ENCODE peak calls at places on chromosome 10, in four cellular contexts. Q, L, F and E are unnamed samples.

GRCh38 chr10:71206911-71207310 is 5.5 kb upstream of the UNC5B start:
- DNase-seq in Q (no peak), L (no peak), F (no peak), E (no peak)

GRCh38 chr10:48215148-48215982 is 59.1 kb downstream of the FRMPD2 start:
- DNase-seq in Q (peak), L (peak), F (peak), E (no peak)

GRCh38 chr10:8460626-8461025 is 406.1 kb downstream of the GATA3 start:
- DNase-seq in Q (no peak), L (no peak), F (no peak), E (no peak)

GRCh38 chr10:119401671-119402395 is 140.7 kb downstream of the RGS10 start:
- DNase-seq in Q (peak), L (peak), F (no peak), E (no peak)

GRCh38 chr10:100806356-100806645 is 60.9 kb downstream of the PAX2 start:
- DNase-seq in Q (no peak), L (no peak), F (no peak), E (no peak)

GRCh38 chr10:96415896-96416554 is 57.2 kb upstream of the OPALIN start:
- DNase-seq in Q (no peak), L (no peak), F (no peak), E (no peak)

GRCh38 chr10:48439581-48440041 is 133.1 kb downstream of the MAPK8 start:
- DNase-seq in Q (no peak), L (peak), F (no peak), E (no peak)

GRCh38 chr10:73876566-73876965 is 2.2 kb upstream of the CAMK2G start:
- DNase-seq in Q (no peak), L (no peak), F (no peak), E (no peak)

GRCh38 chr10:71319042-71319799 is at the start of gene SLC29A3:
- DNase-seq in Q (peak), L (peak), F (no peak), E (no peak)

GRCh38 chr10:26890956-26891355 is 30.2 kb upstream of the ABI1 start:
- DNase-seq in Q (peak), L (peak), F (no peak), E (peak)

GRCh38 chr10:61902448-61903183 is 1.1 kb downstream of the ARID5B start:
- DNase-seq in Q (peak), L (peak), F (no peak), E (no peak)

GRCh38 chr10:4770766-4771553 is 55.0 kb upstream of the AKR1E2 start:
- DNase-seq in Q (peak), L (peak), F (no peak), E (no peak)

DNA sequence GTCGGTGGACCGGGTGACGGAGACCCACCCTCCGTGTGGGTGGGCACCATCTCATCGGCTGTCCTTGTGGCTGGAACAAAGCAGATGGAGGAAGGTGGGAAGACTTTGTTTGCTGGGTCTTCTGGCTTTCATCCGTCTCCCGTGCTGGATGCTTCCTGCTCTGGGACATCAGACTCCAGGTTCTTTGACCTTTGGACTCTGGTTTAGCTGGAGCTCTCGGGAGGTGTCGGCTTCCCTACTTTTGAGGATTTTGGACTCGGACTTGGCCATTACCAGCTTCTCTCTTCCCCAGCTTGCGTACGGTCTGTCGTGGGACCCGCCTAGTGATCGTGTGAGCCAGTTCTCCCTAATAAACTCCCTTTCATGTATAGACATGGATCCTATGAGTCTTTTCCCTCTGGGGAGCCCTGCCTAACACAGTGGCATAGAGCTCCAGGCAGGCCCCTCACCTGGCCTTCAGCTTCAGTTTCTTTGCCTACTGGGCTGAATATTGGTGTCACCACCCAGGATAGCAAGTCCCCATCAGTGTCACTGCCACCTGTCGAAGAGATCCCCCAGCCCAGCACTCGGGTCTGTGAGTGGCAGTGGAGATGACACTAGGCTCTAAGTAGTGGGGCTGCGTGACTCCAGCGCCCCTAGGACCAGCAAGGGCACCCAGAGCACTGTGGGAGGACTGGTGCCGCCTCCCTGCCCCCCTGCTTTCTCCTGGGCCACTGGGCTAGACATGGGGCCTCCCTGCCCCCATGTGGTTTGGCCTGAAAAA is 135.5 kb downstream of the LHPP start:
- DNase-seq in Q (no peak), L (no peak), F (no peak), E (no peak)
- H3K9ac ChIP-seq in Q (no peak), L (no peak), F (no peak), E (no peak)

GRCh38 chr10:124447741-124448466 is 1.9 kb downstream of the NKX1-2 start:
- DNase-seq in Q (no peak), L (no peak), F (no peak), E (no peak)
- TF ChIP-seq EZH2 in Q (no peak), L (peak), F (no peak), E (no peak)

DNA sequence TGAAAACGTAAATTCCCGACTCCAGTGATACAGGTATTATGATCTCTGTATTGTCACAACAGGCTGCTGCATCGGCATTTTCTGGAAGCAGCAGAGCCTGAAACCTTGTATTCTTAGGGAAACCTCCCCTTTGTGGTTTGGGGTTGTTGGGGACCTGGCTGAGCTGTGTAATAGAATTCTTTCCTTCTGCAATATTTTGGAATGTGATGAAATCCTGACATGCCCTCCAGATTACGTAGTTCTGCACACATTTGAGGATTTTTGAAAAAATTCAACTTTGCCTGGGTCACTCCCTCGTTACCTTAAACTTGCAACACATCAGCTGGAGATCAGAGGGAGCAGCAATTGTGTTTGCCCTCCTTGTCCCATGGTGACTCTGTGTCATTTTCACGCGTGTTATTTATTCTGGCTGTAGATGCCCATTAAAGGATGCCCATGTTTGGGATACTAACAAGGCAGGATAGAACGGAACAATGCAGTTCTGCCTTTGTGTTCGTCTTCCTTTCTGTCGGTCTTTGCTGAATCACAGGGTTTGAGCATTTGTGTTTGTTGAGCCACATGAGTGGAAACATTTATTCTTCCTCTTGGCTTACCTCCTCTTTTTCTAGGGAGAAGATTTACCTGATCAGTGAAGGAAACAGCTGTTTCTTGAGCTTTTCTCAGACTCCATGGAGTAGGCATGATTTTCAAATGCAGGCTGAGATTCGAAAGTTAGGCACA is 181.7 kb downstream of the TCF7L2 start:
- DNase-seq in Q (no peak), L (peak), F (no peak), E (no peak)
- H3K9ac ChIP-seq in Q (no peak), L (no peak), F (no peak), E (no peak)

GRCh38 chr10:105837951-105838350 is 1196.9 kb downstream of the SORCS3 start:
- DNase-seq in Q (no peak), L (peak), F (peak), E (no peak)
- TF ChIP-seq EZH2 in Q (no peak), L (no peak), F (no peak), E (no peak)

GRCh38 chr10:32963102-32963501 is 5.1 kb upstream of the ITGB1 start:
- DNase-seq in Q (no peak), L (peak), F (no peak), E (no peak)
- H3K9ac ChIP-seq in Q (peak), L (no peak), F (no peak), E (no peak)

DNA sequence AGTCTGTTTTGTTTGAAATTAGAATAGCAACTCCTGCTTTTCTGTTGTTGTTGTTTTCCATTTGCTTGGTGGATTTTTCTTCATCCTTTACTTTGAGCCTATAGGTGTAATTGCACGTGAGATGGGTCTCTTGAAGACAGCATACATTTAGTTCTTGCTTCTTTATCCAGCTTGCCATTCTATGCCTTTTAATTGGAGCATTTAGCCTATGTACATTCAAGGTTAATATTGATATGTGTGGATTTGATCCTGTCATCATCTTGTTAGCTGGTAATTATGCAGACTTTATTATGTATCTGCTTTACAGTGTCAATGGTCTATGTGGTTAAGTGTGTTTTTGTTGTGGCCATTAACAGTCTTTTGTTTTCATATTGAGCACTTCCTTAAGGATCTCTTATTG is 708.9 kb upstream of the ANKRD30A start:
- DNase-seq in Q (no peak), L (no peak), F (no peak), E (no peak)
- TF ChIP-seq EZH2 in Q (no peak), L (no peak), F (no peak), E (no peak)

DNA sequence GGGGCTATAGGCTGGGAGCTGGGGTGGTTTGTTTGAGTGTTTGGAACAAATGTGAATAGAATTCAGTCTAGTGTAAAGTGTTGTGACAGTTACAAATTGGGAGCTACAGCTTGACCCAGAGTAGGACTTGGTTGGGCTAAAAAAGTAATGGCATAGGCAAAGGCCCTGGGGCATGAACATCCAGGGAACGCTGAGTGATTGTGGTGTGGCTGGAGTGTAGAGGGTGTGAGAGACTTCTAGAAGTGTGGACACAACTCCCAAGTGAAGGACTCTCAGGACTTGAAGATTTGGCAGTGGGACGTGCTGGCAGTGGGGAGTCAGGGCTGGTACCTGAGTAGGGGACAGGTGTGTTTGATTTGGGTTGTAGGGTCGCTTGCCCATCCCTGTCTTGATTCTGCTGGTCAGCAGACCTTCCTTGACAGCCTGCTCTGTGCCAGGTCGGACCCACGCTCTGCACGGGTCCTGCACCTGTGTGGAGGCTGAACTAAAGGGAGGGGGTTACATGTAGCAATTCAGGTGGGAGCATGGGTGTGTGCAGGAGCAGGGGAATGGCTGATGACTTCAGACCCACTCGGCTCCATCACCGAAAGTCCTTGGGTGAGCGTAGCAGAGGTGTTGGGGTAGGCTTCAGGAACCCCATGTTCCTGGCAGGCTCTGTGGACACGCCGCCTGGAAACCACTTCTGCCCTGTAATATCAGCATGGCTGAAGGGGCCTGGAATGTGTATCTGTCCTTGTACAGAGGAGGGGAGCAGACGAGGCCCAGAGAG is 43.3 kb downstream of the ZMIZ1 start:
- DNase-seq in Q (no peak), L (no peak), F (no peak), E (no peak)
- H3K9ac ChIP-seq in Q (no peak), L (no peak), F (no peak), E (no peak)

GRCh38 chr10:110207805-110208613 is 604 bp downstream of the MXI1 start:
- DNase-seq in Q (no peak), L (no peak), F (no peak), E (no peak)
- TF ChIP-seq EZH2 in Q (no peak), L (no peak), F (no peak), E (no peak)

GRCh38 chr10:80489371-80490112 is 35.4 kb downstream of the TSPAN14 start:
- DNase-seq in Q (no peak), L (no peak), F (no peak), E (no peak)
- H3K9ac ChIP-seq in Q (no peak), L (no peak), F (no peak), E (no peak)